ENCODE peak calls at places on chromosomes 11 and 22, in four cellular contexts. Z is K562, V is HepG2, D is HCT116. A is an unnamed sample.

GRCh38 chr11:121741954-121742361 is 289.2 kb upstream of the SORL1-AS1 start:
- DNase-seq in Z (no peak), V (no peak), D (no peak), A (no peak)

GRCh38 chr11:90593099-90593498 is 370.2 kb upstream of the CHORDC1 start:
- DNase-seq in Z (no peak), V (no peak), D (no peak), A (no peak)

GRCh38 chr11:87398913-87399312 is 361.2 kb downstream of the TMEM135 start:
- DNase-seq in V (no peak), Z (no peak), D (no peak), A (no peak)

GRCh38 chr11:66115638-66116410 is 45.8 kb downstream of the PACS1 start:
- DNase-seq in D (no peak), V (peak), Z (no peak), A (no peak)

GRCh38 chr22:29632672-29633071 is 29.2 kb downstream of the NF2 start:
- DNase-seq in D (no peak), V (no peak), Z (no peak), A (no peak)

GRCh38 chr22:48342732-48343131 is 1484.9 kb downstream of the BRD1 start:
- DNase-seq in D (no peak), Z (no peak), V (no peak), A (no peak)

GRCh38 chr11:67384851-67385366 is 6.9 kb upstream of the RAD9A start:
- DNase-seq in D (no peak), Z (no peak), V (no peak), A (no peak)

GRCh38 chr11:43327987-43328386 is 16.2 kb downstream of the API5 start:
- DNase-seq in D (no peak), V (peak), Z (peak), A (peak)

GRCh38 chr22:33049125-33049729 is 9.0 kb downstream of the SYN3 start:
- DNase-seq in Z (peak), V (peak), D (peak), A (peak)

GRCh38 chr11:75562836-75563484 is 907 bp downstream of the SERPINH1 start:
- DNase-seq in Z (peak), D (no peak), V (no peak), A (no peak)

GRCh38 chr11:1225386-1226225 is 2.7 kb downstream of the MUC5B start:
- DNase-seq in Z (no peak), V (no peak), D (no peak), A (no peak)

GRCh38 chr11:109772846-109773400 is 320.3 kb upstream of the ZC3H12C start:
- DNase-seq in D (no peak), Z (no peak), V (no peak), A (no peak)

GRCh38 chr11:129192150-129192549 is at the start of gene ARHGAP32:
- DNase-seq in Z (no peak), D (no peak), V (no peak), A (peak)

GRCh38 chr11:119168471-119169271 is at the start of gene NLRX1:
- DNase-seq in Z (peak), V (peak), D (peak), A (peak)

GRCh38 chr11:119172513-119172912 is 4.0 kb downstream of the NLRX1 start:
- DNase-seq in V (no peak), D (no peak), Z (peak), A (no peak)

GRCh38 chr11:119167933-119168332 is 592 bp upstream of the NLRX1 start:
- DNase-seq in Z (no peak), D (no peak), V (peak), A (no peak)

GRCh38 chr11:119166368-119167076 is 2.0 kb upstream of the NLRX1 start:
- DNase-seq in V (peak), D (no peak), Z (no peak), A (peak)

GRCh38 chr11:119169272-119169719 is 771 bp downstream of the NLRX1 start:
- DNase-seq in V (peak), D (peak), Z (no peak), A (no peak)
- TF ChIP-seq TCF7L2 in V (no peak), D (no peak), Z (no peak), A (no peak)

DNA sequence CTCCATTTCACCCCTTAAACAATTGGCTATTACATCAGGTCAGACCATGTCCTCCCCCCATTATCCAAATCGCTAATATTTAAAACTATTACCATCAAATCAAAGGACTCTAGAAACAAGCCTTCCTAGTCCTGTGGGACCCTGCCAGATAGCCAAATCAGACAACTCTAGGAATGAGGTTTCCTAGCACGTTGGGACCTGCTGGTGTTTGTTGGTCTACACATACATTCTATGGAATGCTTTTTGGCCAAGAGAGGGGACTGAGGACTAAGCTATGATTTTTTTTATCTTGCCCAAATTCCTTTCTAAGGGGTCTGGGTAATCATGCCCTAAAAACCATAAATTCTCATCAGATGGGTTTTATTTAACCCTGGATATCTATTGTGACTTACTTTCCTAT is 14.1 kb upstream of the SELENOH start:
- DNase-seq in V (no peak), Z (no peak), D (no peak), A (no peak)
- H3K27ac ChIP-seq in V (no peak), Z (no peak), D (no peak), A (no peak)

GRCh38 chr11:134667175-134667500 is 255.1 kb upstream of the B3GAT1 start:
- DNase-seq in D (no peak), V (no peak), Z (no peak), A (no peak)

GRCh38 chr11:134668076-134668475 is 256.0 kb upstream of the B3GAT1 start:
- DNase-seq in V (no peak), Z (no peak), D (no peak), A (no peak)

GRCh38 chr11:134666273-134667174 is 254.5 kb upstream of the B3GAT1 start:
- DNase-seq in V (no peak), D (no peak), Z (no peak), A (no peak)

GRCh38 chr11:134668796-134669195 is 256.8 kb upstream of the B3GAT1 start:
- DNase-seq in D (no peak), Z (no peak), V (no peak), A (no peak)

DNA sequence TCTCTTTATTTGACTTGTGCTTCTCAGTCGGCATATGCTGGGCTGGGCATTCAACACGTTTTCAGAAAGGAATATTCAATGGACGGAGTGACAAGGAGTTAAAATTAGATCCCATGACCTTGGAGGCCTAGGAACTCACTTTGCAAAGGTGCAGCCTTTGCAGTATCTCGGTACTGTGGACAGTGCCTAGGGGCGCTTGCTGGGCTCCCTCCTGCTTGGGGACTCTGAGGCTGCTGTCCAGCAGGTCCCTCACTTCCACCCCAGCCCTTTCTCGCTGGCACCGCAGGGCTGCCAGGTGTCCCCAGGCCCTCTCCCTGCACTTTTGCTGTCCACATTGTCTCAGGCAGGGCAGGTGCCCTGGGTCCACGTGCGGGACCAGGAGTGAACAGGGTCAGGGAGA is 255.5 kb upstream of the B3GAT1 start:
- DNase-seq in Z (no peak), D (no peak), V (no peak), A (no peak)
- TF ChIP-seq REST in Z (no peak), D (no peak), V (no peak), A (no peak)

GRCh38 chr11:60852639-60853468 is 2.9 kb downstream of the PTGDR2 start:
- DNase-seq in V (no peak), D (no peak), Z (no peak), A (no peak)
- TF ChIP-seq TCF7L2 in V (no peak), D (no peak), Z (no peak), A (no peak)

DNA sequence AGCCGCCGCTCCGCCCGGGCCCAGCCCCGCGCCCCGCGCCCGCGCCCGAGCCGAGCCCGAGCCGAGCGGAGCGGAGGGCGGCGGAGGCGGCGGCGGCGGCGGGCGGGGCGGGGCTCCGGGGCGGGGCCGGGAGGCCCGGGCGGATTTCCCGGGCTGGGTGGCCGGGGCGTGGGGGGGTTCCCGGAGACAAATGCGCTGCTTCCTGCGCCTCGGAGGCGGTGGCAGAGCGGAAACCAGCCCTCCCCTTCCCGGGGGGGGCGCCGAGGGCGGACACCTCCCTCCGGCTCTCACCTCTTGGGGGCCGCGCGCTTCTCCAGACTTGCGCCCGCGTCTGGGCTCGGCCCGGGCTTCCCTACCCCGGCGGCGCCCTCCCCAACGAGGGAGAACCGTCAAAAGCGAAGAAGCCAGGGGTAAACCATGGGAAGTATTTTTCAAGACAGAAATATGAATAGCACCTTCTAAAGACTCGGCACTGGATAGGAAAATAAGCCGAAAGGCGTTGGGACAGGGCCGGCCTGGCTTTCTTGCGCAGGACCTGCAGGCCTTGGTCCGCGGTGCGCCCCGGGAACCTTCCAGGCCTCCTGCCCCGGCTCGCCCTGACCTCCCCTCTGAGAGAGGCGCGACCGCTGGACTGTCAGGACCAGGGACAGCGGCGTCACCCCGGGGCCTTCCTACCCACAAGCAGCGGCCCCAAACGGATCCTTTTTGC is at the start of gene MAPK11:
- DNase-seq in D (no peak), V (peak), Z (peak), A (no peak)
- H3K27ac ChIP-seq in D (peak), V (no peak), Z (peak), A (peak)

GRCh38 chr11:29802522-29802921 is 214.3 kb downstream of the KCNA4 start:
- DNase-seq in D (no peak), Z (no peak), V (no peak), A (no peak)
- TF ChIP-seq REST in D (no peak), Z (no peak), V (no peak), A (no peak)

GRCh38 chr11:17906436-17906835 is 106.4 kb downstream of the SERGEF start:
- DNase-seq in Z (peak), V (no peak), D (no peak), A (no peak)
- TF ChIP-seq TCF7L2 in Z (no peak), V (no peak), D (no peak), A (no peak)

GRCh38 chr22:27019827-27020226 is 362.4 kb downstream of the MIAT start:
- DNase-seq in D (no peak), Z (no peak), V (no peak), A (no peak)
- H3K27ac ChIP-seq in D (no peak), Z (no peak), V (no peak), A (no peak)

GRCh38 chr22:25109878-25110595 is 89.6 kb upstream of the CRYBB3 start:
- DNase-seq in Z (no peak), D (no peak), V (peak), A (no peak)
- TF ChIP-seq REST in Z (no peak), D (no peak), V (no peak), A (no peak)